ENCODE peak calls at places on chromosome 12, in four cellular contexts. One of them, this sample, is unnamed.

GRCh38 chr12:77382096-77382742 is 316.9 kb upstream of the E2F7 start:
- DNase-seq in astrocyte: no peak
- DNase-seq in foreskin fibroblast: peak
- DNase-seq in Caco-2: no peak
- DNase-seq in this sample: peak

GRCh38 chr12:50224026-50224692 is 57.0 kb upstream of the CERS5 start:
- DNase-seq in astrocyte: peak
- DNase-seq in foreskin fibroblast: peak
- DNase-seq in Caco-2: no peak
- DNase-seq in this sample: peak

GRCh38 chr12:26719852-26720251 is 113.1 kb downstream of the ITPR2 start:
- DNase-seq in astrocyte: no peak
- DNase-seq in foreskin fibroblast: peak
- DNase-seq in Caco-2: no peak
- DNase-seq in this sample: no peak

GRCh38 chr12:128267651-128268347 is 829 bp downstream of the TMEM132C start:
- DNase-seq in astrocyte: no peak
- DNase-seq in foreskin fibroblast: no peak
- DNase-seq in Caco-2: no peak
- DNase-seq in this sample: no peak

GRCh38 chr12:120651821-120652220 is 11.4 kb downstream of the CABP1 start:
- DNase-seq in astrocyte: no peak
- DNase-seq in foreskin fibroblast: peak
- DNase-seq in Caco-2: no peak
- DNase-seq in this sample: peak

GRCh38 chr12:85805654-85806053 is 30.6 kb downstream of the RASSF9 start:
- DNase-seq in astrocyte: peak
- DNase-seq in foreskin fibroblast: peak
- DNase-seq in Caco-2: no peak
- DNase-seq in this sample: peak

GRCh38 chr12:94260717-94261116 is 112.3 kb downstream of the PLXNC1 start:
- DNase-seq in astrocyte: no peak
- DNase-seq in foreskin fibroblast: no peak
- DNase-seq in Caco-2: no peak
- DNase-seq in this sample: no peak

GRCh38 chr12:102483466-102483865 is 3.1 kb upstream of the IGF1 start:
- DNase-seq in astrocyte: no peak
- DNase-seq in foreskin fibroblast: no peak
- DNase-seq in Caco-2: no peak
- DNase-seq in this sample: no peak

GRCh38 chr12:3753549-3754284 is 808 bp upstream of the CRACR2A start:
- DNase-seq in astrocyte: no peak
- DNase-seq in foreskin fibroblast: peak
- DNase-seq in Caco-2: no peak
- DNase-seq in this sample: peak

GRCh38 chr12:6554990-6555691 is 701 bp downstream of the IFFO1 start:
- DNase-seq in astrocyte: no peak
- DNase-seq in foreskin fibroblast: peak
- DNase-seq in Caco-2: no peak
- DNase-seq in this sample: no peak
- H3K4me3 ChIP-seq in astrocyte: peak
- H3K4me3 ChIP-seq in foreskin fibroblast: peak
- H3K4me3 ChIP-seq in Caco-2: no peak
- H3K4me3 ChIP-seq in this sample: peak

GRCh38 chr12:74665690-74666089 is 128.1 kb downstream of the ATXN7L3B start:
- DNase-seq in astrocyte: no peak
- DNase-seq in foreskin fibroblast: no peak
- DNase-seq in Caco-2: no peak
- DNase-seq in this sample: no peak

GRCh38 chr12:74660442-74660841 is 122.8 kb downstream of the ATXN7L3B start:
- DNase-seq in astrocyte: no peak
- DNase-seq in foreskin fibroblast: no peak
- DNase-seq in Caco-2: no peak
- DNase-seq in this sample: no peak

DNA sequence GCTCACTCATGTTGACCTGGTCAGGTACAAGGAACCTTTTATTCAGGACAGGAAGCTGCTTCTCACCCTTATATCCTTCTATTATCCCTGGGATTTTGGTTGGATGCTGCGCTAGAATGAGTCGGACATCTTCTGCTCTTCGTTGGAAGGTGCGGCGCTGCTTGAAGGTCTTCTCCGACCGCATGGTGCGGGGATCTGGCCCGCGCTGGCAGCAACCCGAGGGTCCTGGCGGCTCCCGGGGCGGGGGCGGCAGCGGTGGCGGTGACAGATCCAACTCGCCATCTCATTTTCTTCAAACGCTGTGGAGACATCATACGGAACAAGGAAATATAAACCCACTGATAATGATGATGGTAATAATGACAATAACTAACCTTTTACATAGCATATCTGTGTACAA is 126.3 kb downstream of the ATXN7L3B start:
- DNase-seq in astrocyte: no peak
- DNase-seq in foreskin fibroblast: no peak
- DNase-seq in Caco-2: no peak
- DNase-seq in this sample: no peak
- TF ChIP-seq CTCF in astrocyte: no peak
- TF ChIP-seq CTCF in foreskin fibroblast: no peak
- TF ChIP-seq CTCF in Caco-2: no peak
- TF ChIP-seq CTCF in this sample: no peak

GRCh38 chr12:88639361-88639760 is 59.1 kb upstream of the KITLG start:
- DNase-seq in astrocyte: peak
- DNase-seq in foreskin fibroblast: peak
- DNase-seq in Caco-2: no peak
- DNase-seq in this sample: peak
- H3K4me3 ChIP-seq in astrocyte: no peak
- H3K4me3 ChIP-seq in foreskin fibroblast: peak
- H3K4me3 ChIP-seq in Caco-2: no peak
- H3K4me3 ChIP-seq in this sample: no peak

DNA sequence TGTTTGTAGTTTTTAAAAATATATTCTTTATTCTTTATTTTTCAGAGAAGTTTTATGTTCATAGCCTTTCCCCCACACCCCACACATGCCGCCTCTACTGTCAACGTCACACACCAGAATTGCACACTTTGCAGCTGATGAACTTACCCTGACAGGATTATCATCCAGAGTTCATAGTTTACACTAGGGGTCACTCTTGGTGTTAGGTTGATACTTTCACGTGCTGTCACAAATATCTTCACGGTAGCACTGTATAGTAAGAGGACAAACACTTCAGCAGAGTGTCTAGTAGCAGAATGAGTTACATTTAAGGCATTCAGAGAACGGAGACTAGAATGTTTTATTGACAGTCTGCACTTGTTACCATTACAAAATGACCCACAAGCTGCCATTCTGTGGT is 5.2 kb downstream of the DPPA3 start:
- DNase-seq in astrocyte: no peak
- DNase-seq in foreskin fibroblast: peak
- DNase-seq in Caco-2: no peak
- DNase-seq in this sample: no peak
- TF ChIP-seq CTCF in astrocyte: no peak
- TF ChIP-seq CTCF in foreskin fibroblast: no peak
- TF ChIP-seq CTCF in Caco-2: peak
- TF ChIP-seq CTCF in this sample: no peak

DNA sequence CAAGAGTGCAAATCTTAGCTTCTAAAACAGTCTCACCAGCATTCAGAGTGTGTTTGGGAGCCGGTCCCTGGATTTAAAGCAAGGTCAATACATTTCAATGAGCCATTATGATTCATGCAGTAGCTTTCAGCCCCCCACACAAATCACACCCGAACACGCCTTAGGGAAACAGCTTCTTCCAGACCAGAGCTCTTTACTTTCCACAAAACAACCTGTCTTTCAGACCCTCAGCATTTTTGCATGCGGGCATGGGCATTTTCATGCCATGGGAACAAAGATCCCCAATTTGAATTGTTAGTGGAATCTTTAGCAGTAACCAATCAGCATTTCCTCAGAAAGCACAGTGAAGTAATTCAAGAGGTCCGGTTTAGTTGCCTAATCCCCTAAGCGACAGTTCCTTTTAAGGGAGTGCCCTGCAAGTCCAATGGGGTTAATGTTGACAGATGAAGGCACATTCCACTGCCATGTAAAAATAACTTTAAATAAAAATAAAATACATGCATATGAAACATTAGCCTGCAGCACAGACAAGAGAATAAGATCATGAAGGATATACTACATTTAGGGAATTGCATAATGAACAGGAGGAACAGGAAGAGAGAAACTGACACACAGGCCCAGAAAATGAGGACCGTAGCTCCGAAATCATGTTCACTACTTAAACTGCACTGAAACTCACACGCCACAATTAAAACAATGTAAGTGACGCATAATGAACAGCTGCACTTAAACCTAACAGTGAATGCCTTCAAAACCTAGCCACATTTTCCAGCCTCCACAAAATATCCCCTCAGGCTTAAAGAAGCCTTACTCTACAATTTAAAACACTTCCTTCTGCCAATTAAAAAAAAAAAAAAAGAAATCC is 4.0 kb downstream of the VPS37B start:
- DNase-seq in astrocyte: peak
- DNase-seq in foreskin fibroblast: peak
- DNase-seq in Caco-2: no peak
- DNase-seq in this sample: no peak
- H3K4me3 ChIP-seq in astrocyte: peak
- H3K4me3 ChIP-seq in foreskin fibroblast: peak
- H3K4me3 ChIP-seq in Caco-2: no peak
- H3K4me3 ChIP-seq in this sample: no peak

DNA sequence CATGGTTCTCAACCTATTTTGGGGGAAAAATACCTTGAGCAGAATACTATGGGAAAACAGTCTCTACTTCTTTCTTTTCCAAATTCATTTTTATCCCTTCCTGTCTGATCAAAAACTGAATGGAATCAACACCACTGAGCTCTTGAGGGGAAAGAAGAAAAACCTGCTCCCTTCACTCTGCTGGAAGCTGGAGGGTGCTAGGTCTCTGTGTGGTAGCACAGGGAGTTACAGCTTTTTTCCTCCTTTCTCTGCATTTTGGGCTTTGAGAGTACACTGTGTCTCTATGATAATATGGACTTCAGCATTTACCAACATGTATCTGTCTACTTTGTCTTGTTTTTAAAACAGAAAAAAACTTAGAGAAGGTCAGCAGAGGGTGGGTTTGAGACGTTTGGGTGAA is 417.2 kb upstream of the SYT1 start:
- DNase-seq in astrocyte: no peak
- DNase-seq in foreskin fibroblast: no peak
- DNase-seq in Caco-2: no peak
- DNase-seq in this sample: no peak
- TF ChIP-seq CTCF in astrocyte: no peak
- TF ChIP-seq CTCF in foreskin fibroblast: no peak
- TF ChIP-seq CTCF in Caco-2: no peak
- TF ChIP-seq CTCF in this sample: no peak

DNA sequence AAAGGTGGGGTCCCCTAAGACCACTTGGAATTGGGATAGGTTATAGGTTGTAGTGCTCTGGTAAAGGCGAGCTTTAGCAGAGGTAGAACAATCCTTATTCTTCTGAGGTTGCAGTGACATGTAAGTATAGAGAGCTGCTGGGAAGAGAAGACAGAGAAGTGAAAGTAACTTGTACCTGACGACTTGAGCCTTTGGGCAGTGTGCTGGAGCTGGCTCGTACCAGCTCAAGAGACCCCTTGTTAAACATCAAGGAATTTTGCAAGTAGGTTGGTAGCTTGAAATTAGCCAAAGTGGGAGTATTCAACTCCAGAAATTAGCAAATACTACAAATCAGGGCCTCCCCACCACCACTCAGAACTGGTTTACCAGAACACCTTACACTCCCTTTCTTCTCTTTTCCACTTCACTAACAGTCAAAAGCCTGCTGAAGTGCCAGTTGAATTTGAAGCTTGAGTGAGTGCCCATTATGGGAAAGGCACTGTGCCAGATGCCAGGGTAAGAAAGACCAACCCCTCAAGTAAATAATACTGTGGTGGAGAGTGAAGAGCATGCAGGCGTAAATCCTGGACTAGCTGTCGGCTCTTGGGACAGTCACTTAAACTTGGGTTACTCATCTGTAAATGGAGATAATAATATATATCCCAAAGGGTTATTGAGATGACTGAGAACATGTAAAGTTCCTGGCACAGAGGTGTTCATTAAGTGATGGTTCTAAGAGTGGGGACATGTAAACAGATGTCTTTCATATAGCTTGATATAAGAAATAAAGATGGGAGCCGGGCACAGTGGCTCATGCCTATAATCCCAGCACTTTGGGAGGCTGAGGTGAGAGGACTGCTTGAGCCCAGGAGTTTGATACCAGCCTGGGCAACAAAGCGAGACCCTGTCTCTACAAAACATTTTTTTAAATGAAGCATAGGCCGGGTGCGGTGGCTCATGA is 27.1 kb upstream of the EID3 start:
- DNase-seq in astrocyte: no peak
- DNase-seq in foreskin fibroblast: no peak
- DNase-seq in Caco-2: no peak
- DNase-seq in this sample: no peak
- H3K4me3 ChIP-seq in astrocyte: no peak
- H3K4me3 ChIP-seq in foreskin fibroblast: no peak
- H3K4me3 ChIP-seq in Caco-2: no peak
- H3K4me3 ChIP-seq in this sample: no peak

This sample was measured in fibroblast of the aortic adventitia.